ENCODE peak calls at places on chromosomes 1 and 21, in five cellular contexts. V is iris pigment epithelial cell, H is HCT116, J is astrocyte of the spinal cord, N is hippocampal formation. C is an unnamed sample.

GRCh38 chr1:8705104-8705503 is 112.3 kb downstream of the RERE start:
- DNase-seq in H (no peak), V (no peak), J (no peak), N (no peak), C (no peak)

GRCh38 chr1:38279148-38279547 is 232.6 kb upstream of the POU3F1 start:
- DNase-seq in J (no peak), V (no peak), H (no peak), N (no peak), C (no peak)

GRCh38 chr1:214400136-214400535 is 119.2 kb downstream of the SMYD2 start:
- DNase-seq in J (peak), H (no peak), V (peak), N (no peak), C (no peak)

GRCh38 chr1:29688477-29689365 is 452.4 kb downstream of the PTPRU start:
- DNase-seq in V (peak), J (peak), N (no peak), H (no peak), C (no peak)

GRCh38 chr1:110463695-110464094 is 12.7 kb downstream of the PROK1 start:
- DNase-seq in J (no peak), V (peak), H (peak), N (no peak), C (no peak)

GRCh38 chr1:150161747-150162581 is 12.2 kb downstream of the PLEKHO1 start:
- DNase-seq in J (peak), V (no peak), H (no peak), N (no peak), C (no peak)

GRCh38 chr1:241582921-241583321 is 50.7 kb downstream of the KMO start:
- DNase-seq in N (no peak), J (no peak), H (no peak), V (no peak), C (no peak)

GRCh38 chr1:228059536-228060457 is 22.7 kb upstream of the ARF1 start:
- DNase-seq in V (no peak), H (peak), N (no peak), J (no peak), C (no peak)

GRCh38 chr1:9289090-9289534 is 3.6 kb upstream of the SPSB1 start:
- DNase-seq in N (no peak), J (peak), H (peak), V (peak), C (peak)

GRCh38 chr1:94757931-94758330 is 62.2 kb upstream of the SLC44A3 start:
- DNase-seq in J (peak), N (no peak), V (peak), H (no peak), C (no peak)

GRCh38 chr1:32830092-32830852 is 12.8 kb downstream of the S100PBP start:
- DNase-seq in H (no peak), J (no peak), V (no peak), N (no peak), C (no peak)

GRCh38 chr1:212797681-212798080 is 6.0 kb downstream of the TATDN3 start:
- DNase-seq in N (no peak), J (no peak), H (no peak), V (peak), C (no peak)

GRCh38 chr1:181135815-181136737 is 47.6 kb downstream of the IER5 start:
- DNase-seq in N (peak), H (no peak), V (peak), J (peak), C (peak)

GRCh38 chr1:81097860-81098259 is 702.9 kb upstream of the ADGRL2 start:
- DNase-seq in J (no peak), H (no peak), N (no peak), V (no peak), C (no peak)

GRCh38 chr1:199723557-199723956 is 304.0 kb upstream of the NR5A2 start:
- DNase-seq in H (no peak), V (peak), N (no peak), J (no peak), C (no peak)

GRCh38 chr1:34126486-34126885 is 38.5 kb downstream of the CSMD2 start:
- DNase-seq in V (no peak), N (no peak), H (no peak), J (no peak), C (no peak)

GRCh38 chr1:26069941-26070807 is 2.7 kb upstream of the TRIM63 start:
- DNase-seq in N (no peak), J (no peak), V (no peak), H (no peak), C (no peak)

GRCh38 chr1:53585116-53585515 is 125.9 kb downstream of the DMRTB1 start:
- DNase-seq in H (no peak), V (peak), N (no peak), J (peak), C (no peak)

GRCh38 chr1:205661429-205662134 is 18.7 kb downstream of the SLC45A3 start:
- DNase-seq in N (no peak), H (no peak), V (no peak), J (no peak), C (no peak)

GRCh38 chr1:228148971-228149340 is 774 bp upstream of the GJC2 start:
- DNase-seq in N (no peak), J (no peak), H (no peak), V (no peak), C (no peak)

GRCh38 chr1:30738670-30739559 is 15.5 kb upstream of the MATN1 start:
- DNase-seq in V (no peak), N (no peak), J (no peak), H (no peak), C (no peak)

GRCh38 chr1:119549719-119550141 is 42.7 kb downstream of the HSD3B1 start:
- DNase-seq in N (peak), J (peak), V (peak), H (peak), C (peak)

GRCh38 chr1:180542530-180543171 is 16.1 kb upstream of the OVAAL start:
- DNase-seq in V (peak), J (peak), H (no peak), N (no peak), C (no peak)

GRCh38 chr1:64744492-64745180 is at the start of gene RAVER2:
- DNase-seq in H (peak), J (peak), V (peak), N (peak), C (no peak)

GRCh38 chr21:33844104-33844889 is 71.3 kb downstream of the ATP5PO start:
- DNase-seq in N (no peak), J (peak), H (no peak), V (no peak), C (no peak)

GRCh38 chr1:171509191-171509590 is 23.9 kb downstream of the PRRC2C start:
- DNase-seq in J (no peak), V (no peak), H (no peak), N (no peak), C (no peak)

GRCh38 chr1:230278871-230279582 is 147.1 kb downstream of the PGBD5 start:
- DNase-seq in J (no peak), N (no peak), H (no peak), V (no peak), C (no peak)

GRCh38 chr1:145796753-145797152 is 27.1 kb downstream of the RNF115 start:
- DNase-seq in H (no peak), V (no peak), N (no peak), J (no peak), C (no peak)

GRCh38 chr1:45536886-45537285 is 13.7 kb upstream of the AKR1A1 start:
- DNase-seq in N (no peak), J (no peak), H (no peak), V (no peak), C (no peak)

GRCh38 chr1:246748867-246749266 is 24.7 kb downstream of the SCCPDH start:
- DNase-seq in N (no peak), H (no peak), V (peak), J (no peak), C (no peak)

GRCh38 chr21:8989883-8990325 is 1531.5 kb upstream of the TPTE start:
- DNase-seq in J (no peak), V (no peak), H (no peak), N (no peak), C (peak)

GRCh38 chr1:61782771-61783170 is 40.5 kb downstream of the PATJ start:
- DNase-seq in N (no peak), H (no peak), V (no peak), J (no peak), C (no peak)

GRCh38 chr1:23376890-23377811 is 7.5 kb upstream of the ZNF436 start:
- DNase-seq in N (no peak), J (peak), V (peak), H (peak), C (peak)

GRCh38 chr1:30415171-30415940 is 308.0 kb downstream of the MATN1 start:
- DNase-seq in V (no peak), J (no peak), N (no peak), H (no peak), C (no peak)

GRCh38 chr1:156062189-156062588 is 1.2 kb downstream of the RAB25 start:
- DNase-seq in N (no peak), J (no peak), V (no peak), H (no peak), C (no peak)

GRCh38 chr1:2475571-2475970 is 518 bp upstream of the PLCH2 start:
- DNase-seq in N (no peak), J (no peak), V (no peak), H (no peak), C (no peak)

C was measured in Panc1.